ENCODE peak calls at places on chromosomes 6 and 20, in four cellular contexts. E is natural killer cell, R is adrenal gland, H is fibroblast of pulmonary artery. X is an unnamed sample.

GRCh38 chr20:34316191-34316814 is 13.1 kb upstream of the AHCY start:
- DNase-seq in E (no peak), R (no peak), H (peak), X (no peak)

GRCh38 chr6:139951172-139951571 is 576.7 kb upstream of the CITED2 start:
- DNase-seq in E (no peak), R (no peak), H (no peak), X (no peak)

GRCh38 chr6:77124604-77125003 is 338.7 kb downstream of the HTR1B start:
- DNase-seq in E (no peak), R (no peak), H (peak), X (no peak)

GRCh38 chr6:25448965-25449538 is 169.9 kb downstream of the CARMIL1 start:
- DNase-seq in E (no peak), R (no peak), H (no peak), X (no peak)

GRCh38 chr6:147693185-147693584 is 184.7 kb downstream of the SAMD5 start:
- DNase-seq in E (no peak), R (no peak), H (no peak), X (no peak)

GRCh38 chr6:159968295-159969203 is at the start of gene IGF2R:
- DNase-seq in E (peak), R (peak), H (peak), X (peak)

GRCh38 chr20:53176133-53176532 is 204.0 kb downstream of the TSHZ2 start:
- DNase-seq in E (no peak), R (no peak), H (no peak), X (no peak)

GRCh38 chr20:34824026-34824860 is 1.2 kb downstream of the NCOA6 start:
- DNase-seq in E (peak), R (peak), H (peak), X (peak)

GRCh38 chr6:68880050-68880449 is 245.0 kb downstream of the ADGRB3 start:
- DNase-seq in E (no peak), R (no peak), H (no peak), X (no peak)

GRCh38 chr6:167576798-167577528 is 249.7 kb upstream of the AFDN start:
- DNase-seq in E (no peak), R (no peak), H (no peak), X (no peak)

GRCh38 chr6:11194399-11195274 is 37.8 kb downstream of the NEDD9 start:
- DNase-seq in E (no peak), R (no peak), H (peak), X (no peak)

GRCh38 chr6:379367-380181 is 12.0 kb upstream of the IRF4 start:
- DNase-seq in E (no peak), R (no peak), H (no peak), X (no peak)

GRCh38 chr20:21074605-21075336 is 31.4 kb downstream of the LINC00237 start:
- DNase-seq in E (no peak), R (no peak), H (no peak), X (no peak)

GRCh38 chr6:90758741-90759140 is 171.9 kb upstream of the MAP3K7 start:
- DNase-seq in E (no peak), R (no peak), H (no peak), X (no peak)

GRCh38 chr20:22452442-22453011 is 131.8 kb downstream of the FOXA2 start:
- DNase-seq in E (no peak), R (no peak), H (no peak), X (no peak)

GRCh38 chr6:25670208-25670607 is 18.2 kb downstream of the SCGN start:
- DNase-seq in E (no peak), R (no peak), H (no peak), X (no peak)

GRCh38 chr20:31833931-31834521 is 11.4 kb downstream of the FOXS1 start:
- DNase-seq in E (no peak), R (no peak), H (no peak), X (no peak)

GRCh38 chr20:56636701-56637100 is 7.6 kb downstream of the TFAP2C start:
- DNase-seq in E (no peak), R (no peak), H (no peak), X (no peak)

GRCh38 chr6:125213936-125214335 is 60.4 kb downstream of the TPD52L1 start:
- DNase-seq in E (no peak), R (no peak), H (no peak), X (no peak)

GRCh38 chr20:63495771-63496403 is 3.0 kb downstream of the EEF1A2 start:
- DNase-seq in E (peak), R (peak), H (peak), X (peak)

GRCh38 chr6:87139236-87139635 is 16.1 kb upstream of the ZNF292 start:
- DNase-seq in E (no peak), R (peak), H (peak), X (no peak)

GRCh38 chr6:121597654-121598053 is 162.2 kb downstream of the GJA1 start:
- DNase-seq in E (no peak), R (no peak), H (peak), X (no peak)

GRCh38 chr6:119552016-119552415 is 202.5 kb upstream of the MAN1A1 start:
- DNase-seq in E (no peak), R (no peak), H (no peak), X (no peak)

GRCh38 chr6:72042088-72042487 is 155.7 kb downstream of the RIMS1 start:
- DNase-seq in E (no peak), R (no peak), H (no peak), X (no peak)

GRCh38 chr6:74863968-74864367 is 341.9 kb downstream of the COL12A1 start:
- DNase-seq in E (no peak), R (no peak), H (no peak), X (no peak)

GRCh38 chr20:19423097-19423891 is 210.9 kb downstream of the SLC24A3 start:
- DNase-seq in E (no peak), R (no peak), H (no peak), X (no peak)

GRCh38 chr20:19427480-19427879 is 215.0 kb downstream of the SLC24A3 start:
- DNase-seq in E (no peak), R (no peak), H (no peak), X (no peak)

GRCh38 chr20:19426356-19426755 is 213.9 kb downstream of the SLC24A3 start:
- DNase-seq in E (no peak), R (no peak), H (no peak), X (no peak)

GRCh38 chr20:19427913-19428800 is 215.7 kb downstream of the SLC24A3 start:
- DNase-seq in E (no peak), R (no peak), H (no peak), X (no peak)

GRCh38 chr20:19423892-19424620 is 211.6 kb downstream of the SLC24A3 start:
- DNase-seq in E (no peak), R (no peak), H (no peak), X (no peak)
- TF ChIP-seq CTCF in E (no peak), R (no peak), H (no peak), X (no peak)

DNA sequence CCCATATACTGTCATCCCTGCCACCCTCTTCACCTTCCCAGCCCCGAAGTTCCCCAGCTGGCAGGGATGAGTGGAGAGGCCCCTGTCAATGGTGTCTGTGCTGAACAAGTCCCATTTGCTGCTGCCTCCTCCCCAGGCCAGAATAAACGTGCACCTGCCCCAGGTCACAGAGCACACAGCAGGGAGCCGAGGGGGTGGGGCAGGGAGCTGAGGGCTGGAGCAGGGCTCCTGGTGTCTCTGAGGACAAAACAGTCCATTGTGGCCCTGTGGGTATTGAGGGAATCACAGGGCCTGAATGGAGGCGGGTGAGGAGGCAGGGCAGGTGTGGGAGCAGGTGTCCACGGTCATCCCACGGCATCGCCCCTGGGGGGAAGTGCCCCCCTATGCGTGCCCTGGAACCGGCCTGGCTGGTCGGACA is 55.8 kb downstream of the SNAI1 start:
- DNase-seq in E (no peak), R (no peak), H (no peak), X (no peak)
- TF ChIP-seq CTCF in E (no peak), R (no peak), H (no peak), X (no peak)

GRCh38 chr6:79608334-79609224 is 22.6 kb upstream of the SH3BGRL2 start:
- DNase-seq in E (no peak), R (no peak), H (no peak), X (no peak)

GRCh38 chr6:79607000-79607399 is 24.1 kb upstream of the SH3BGRL2 start:
- DNase-seq in E (no peak), R (no peak), H (no peak), X (no peak)

GRCh38 chr6:79605061-79605460 is 26.1 kb upstream of the SH3BGRL2 start:
- DNase-seq in E (no peak), R (no peak), H (no peak), X (no peak)

GRCh38 chr6:79604583-79605037 is 26.5 kb upstream of the SH3BGRL2 start:
- DNase-seq in E (no peak), R (no peak), H (peak), X (no peak)

GRCh38 chr6:79605968-79606764 is 25.0 kb upstream of the SH3BGRL2 start:
- DNase-seq in E (no peak), R (no peak), H (no peak), X (no peak)
- TF ChIP-seq CTCF in E (no peak), R (no peak), H (no peak), X (no peak)

GRCh38 chr20:47642118-47642517 is 140.4 kb downstream of the NCOA3 start:
- DNase-seq in E (no peak), R (no peak), H (no peak), X (no peak)

GRCh38 chr20:47642624-47643023 is 140.9 kb downstream of the NCOA3 start:
- DNase-seq in E (no peak), R (no peak), H (no peak), X (no peak)

GRCh38 chr20:47635256-47635655 is 133.6 kb downstream of the NCOA3 start:
- DNase-seq in E (no peak), R (no peak), H (no peak), X (no peak)

GRCh38 chr20:47638851-47639250 is 137.2 kb downstream of the NCOA3 start:
- DNase-seq in E (no peak), R (no peak), H (no peak), X (no peak)
- TF ChIP-seq CTCF in E (no peak), R (no peak), H (no peak), X (no peak)

GRCh38 chr6:109595998-109596397 is 95.0 kb downstream of the AK9 start:
- DNase-seq in E (no peak), R (no peak), H (peak), X (no peak)
- TF ChIP-seq CTCF in E (no peak), R (no peak), H (peak), X (no peak)

GRCh38 chr6:2396856-2397640 is 151.6 kb upstream of the GMDS start:
- DNase-seq in E (no peak), R (peak), H (peak), X (no peak)

GRCh38 chr6:2396292-2396691 is 150.9 kb upstream of the GMDS start:
- DNase-seq in E (no peak), R (no peak), H (no peak), X (no peak)
- TF ChIP-seq CTCF in E (no peak), R (no peak), H (no peak), X (no peak)

GRCh38 chr6:10042280-10042679 is 372.6 kb downstream of the TFAP2A start:
- DNase-seq in E (no peak), R (no peak), H (no peak), X (no peak)
- TF ChIP-seq CTCF in E (no peak), R (no peak), H (no peak), X (no peak)

GRCh38 chr20:58837717-58838116 is 13.0 kb downstream of the GNAS-AS1 start:
- DNase-seq in E (no peak), R (no peak), H (no peak), X (no peak)

GRCh38 chr20:58840816-58841538 is 9.7 kb downstream of the GNAS-AS1 start:
- DNase-seq in E (no peak), R (no peak), H (no peak), X (no peak)

GRCh38 chr20:58839991-58840747 is 10.5 kb downstream of the GNAS-AS1 start:
- DNase-seq in E (no peak), R (no peak), H (no peak), X (no peak)

GRCh38 chr20:58838174-58838573 is 12.5 kb downstream of the GNAS-AS1 start:
- DNase-seq in E (no peak), R (no peak), H (no peak), X (no peak)

GRCh38 chr20:58839474-58839874 is 11.2 kb downstream of the GNAS-AS1 start:
- DNase-seq in E (no peak), R (no peak), H (peak), X (no peak)
- TF ChIP-seq CTCF in E (no peak), R (peak), H (peak), X (no peak)